ENCODE peak calls at places on chromosomes 5 and 9, in five cellular contexts. One of them, this sample, is unnamed. For H3K4me1, the result is how much of the 10 kb centered on the place peaks cover.

GRCh38 chr9:92964981-92965758 is 17.8 kb downstream of the FGD3 start:
- DNase-seq in neuronal stem cell: no peak
- DNase-seq in small intestine: peak
- DNase-seq in mesendoderm: no peak
- DNase-seq in psoas muscle: no peak
- DNase-seq in this sample: peak

GRCh38 chr5:57383093-57383861 is 99.3 kb downstream of the ACTBL2 start:
- DNase-seq in neuronal stem cell: no peak
- DNase-seq in small intestine: peak
- DNase-seq in mesendoderm: peak
- DNase-seq in psoas muscle: no peak
- DNase-seq in this sample: no peak

GRCh38 chr5:111461934-111462333 is 50.4 kb downstream of the STARD4 start:
- DNase-seq in neuronal stem cell: no peak
- DNase-seq in small intestine: no peak
- DNase-seq in mesendoderm: no peak
- DNase-seq in psoas muscle: no peak
- DNase-seq in this sample: no peak

GRCh38 chr5:177365845-177366527 is 8.3 kb downstream of the RGS14 start:
- DNase-seq in neuronal stem cell: no peak
- DNase-seq in small intestine: no peak
- DNase-seq in mesendoderm: no peak
- DNase-seq in psoas muscle: no peak
- DNase-seq in this sample: no peak

GRCh38 chr9:26670052-26670640 is 222.5 kb downstream of the CAAP1 start:
- DNase-seq in neuronal stem cell: no peak
- DNase-seq in small intestine: no peak
- DNase-seq in mesendoderm: no peak
- DNase-seq in psoas muscle: no peak
- DNase-seq in this sample: no peak

GRCh38 chr5:115580941-115581340 is 21.3 kb downstream of the TICAM2 start:
- DNase-seq in neuronal stem cell: no peak
- DNase-seq in small intestine: no peak
- DNase-seq in mesendoderm: no peak
- DNase-seq in psoas muscle: no peak
- DNase-seq in this sample: no peak

GRCh38 chr9:132881826-132882225 is 3.1 kb downstream of the SPACA9 start:
- DNase-seq in neuronal stem cell: no peak
- DNase-seq in small intestine: no peak
- DNase-seq in mesendoderm: no peak
- DNase-seq in psoas muscle: no peak
- DNase-seq in this sample: no peak

GRCh38 chr5:154740483-154740882 is 14.7 kb upstream of the LARP1 start:
- DNase-seq in neuronal stem cell: no peak
- DNase-seq in small intestine: no peak
- DNase-seq in mesendoderm: no peak
- DNase-seq in psoas muscle: peak
- DNase-seq in this sample: peak

GRCh38 chr5:93721511-93721910 is 19.9 kb downstream of the POU5F2 start:
- DNase-seq in neuronal stem cell: no peak
- DNase-seq in small intestine: peak
- DNase-seq in mesendoderm: no peak
- DNase-seq in psoas muscle: no peak
- DNase-seq in this sample: no peak

GRCh38 chr5:58394326-58394725 is 65.6 kb downstream of the PLK2 start:
- DNase-seq in neuronal stem cell: no peak
- DNase-seq in small intestine: no peak
- DNase-seq in mesendoderm: no peak
- DNase-seq in psoas muscle: no peak
- DNase-seq in this sample: no peak

GRCh38 chr9:75964431-75964830 is 74.0 kb downstream of the PCSK5 start:
- DNase-seq in neuronal stem cell: no peak
- DNase-seq in small intestine: peak
- DNase-seq in mesendoderm: peak
- DNase-seq in psoas muscle: no peak
- DNase-seq in this sample: no peak

GRCh38 chr5:132714456-132715307 is 22.7 kb downstream of the KIF3A start:
- DNase-seq in neuronal stem cell: no peak
- DNase-seq in small intestine: peak
- DNase-seq in mesendoderm: peak
- DNase-seq in psoas muscle: no peak
- DNase-seq in this sample: no peak

GRCh38 chr5:138408023-138408422 is 30.8 kb upstream of the REEP2 start:
- DNase-seq in neuronal stem cell: no peak
- DNase-seq in small intestine: peak
- DNase-seq in mesendoderm: peak
- DNase-seq in psoas muscle: no peak
- DNase-seq in this sample: no peak

GRCh38 chr9:113817171-113817570 is 58.9 kb upstream of the ZNF618 start:
- DNase-seq in neuronal stem cell: no peak
- DNase-seq in small intestine: no peak
- DNase-seq in mesendoderm: no peak
- DNase-seq in psoas muscle: no peak
- DNase-seq in this sample: no peak

GRCh38 chr5:112210430-112211005 is 208.6 kb downstream of the EPB41L4A start:
- DNase-seq in neuronal stem cell: peak
- DNase-seq in small intestine: peak
- DNase-seq in mesendoderm: peak
- DNase-seq in psoas muscle: no peak
- DNase-seq in this sample: no peak

GRCh38 chr9:89890326-89890980 is 285.6 kb downstream of the GADD45G start:
- DNase-seq in neuronal stem cell: no peak
- DNase-seq in small intestine: no peak
- DNase-seq in mesendoderm: no peak
- DNase-seq in psoas muscle: no peak
- DNase-seq in this sample: no peak

GRCh38 chr9:124769451-124770358 is 1.4 kb downstream of the NR6A1 start:
- DNase-seq in neuronal stem cell: no peak
- DNase-seq in small intestine: peak
- DNase-seq in mesendoderm: no peak
- DNase-seq in psoas muscle: no peak
- DNase-seq in this sample: no peak

GRCh38 chr9:4837126-4837767 is 44.5 kb downstream of the RCL1 start:
- DNase-seq in neuronal stem cell: no peak
- DNase-seq in small intestine: no peak
- DNase-seq in mesendoderm: no peak
- DNase-seq in psoas muscle: no peak
- DNase-seq in this sample: no peak

GRCh38 chr9:19232830-19233194 is 2.3 kb downstream of the DENND4C start:
- DNase-seq in neuronal stem cell: no peak
- DNase-seq in small intestine: peak
- DNase-seq in mesendoderm: no peak
- DNase-seq in psoas muscle: no peak
- DNase-seq in this sample: no peak

GRCh38 chr9:114472765-114473446 is 32.4 kb downstream of the WHRN start:
- DNase-seq in neuronal stem cell: no peak
- DNase-seq in small intestine: no peak
- DNase-seq in mesendoderm: no peak
- DNase-seq in psoas muscle: no peak
- DNase-seq in this sample: no peak

GRCh38 chr5:56350595-56351170 is 117.6 kb upstream of the ANKRD55 start:
- DNase-seq in neuronal stem cell: no peak
- DNase-seq in small intestine: peak
- DNase-seq in mesendoderm: peak
- DNase-seq in psoas muscle: peak
- DNase-seq in this sample: peak

GRCh38 chr5:33379757-33380156 is 61.0 kb upstream of the TARS1 start:
- DNase-seq in neuronal stem cell: peak
- DNase-seq in small intestine: no peak
- DNase-seq in mesendoderm: peak
- DNase-seq in psoas muscle: no peak
- DNase-seq in this sample: no peak

GRCh38 chr9:93017621-93018020 is 40.9 kb upstream of the SUSD3 start:
- DNase-seq in neuronal stem cell: no peak
- DNase-seq in small intestine: no peak
- DNase-seq in mesendoderm: no peak
- DNase-seq in psoas muscle: no peak
- DNase-seq in this sample: no peak

GRCh38 chr9:92650839-92651621 is 18.9 kb downstream of the IPPK start:
- DNase-seq in neuronal stem cell: no peak
- DNase-seq in small intestine: no peak
- DNase-seq in mesendoderm: peak
- DNase-seq in psoas muscle: no peak
- DNase-seq in this sample: peak

GRCh38 chr5:410911-411517 is 32.0 kb upstream of the EXOC3 start:
- DNase-seq in neuronal stem cell: no peak
- DNase-seq in small intestine: no peak
- DNase-seq in mesendoderm: no peak
- DNase-seq in psoas muscle: no peak
- DNase-seq in this sample: no peak

GRCh38 chr5:128498844-128499455 is 39.1 kb downstream of the FBN2 start:
- DNase-seq in neuronal stem cell: no peak
- DNase-seq in small intestine: peak
- DNase-seq in mesendoderm: peak
- DNase-seq in psoas muscle: no peak
- DNase-seq in this sample: no peak

DNA sequence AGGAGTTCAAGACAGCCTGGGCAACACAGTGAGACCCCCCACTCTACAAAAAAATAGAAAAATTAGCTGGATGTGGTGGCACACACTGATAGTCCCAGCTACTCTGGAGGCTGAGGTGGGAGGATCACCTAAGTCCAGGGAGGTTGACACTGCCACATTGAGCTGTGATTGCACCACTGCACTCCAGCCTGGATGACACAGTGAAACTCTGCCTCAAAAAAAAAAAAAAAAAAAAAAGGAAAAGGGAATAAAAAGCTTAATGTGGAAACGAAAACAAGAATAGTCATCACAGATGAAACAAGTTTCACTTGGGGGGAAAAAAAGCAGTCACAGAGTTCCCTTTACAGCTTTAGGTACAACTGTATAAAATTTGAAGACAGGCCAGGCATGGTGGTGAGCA is 84.2 kb downstream of the FNBP1 start:
- DNase-seq in neuronal stem cell: no peak
- DNase-seq in small intestine: no peak
- DNase-seq in mesendoderm: no peak
- DNase-seq in psoas muscle: no peak
- DNase-seq in this sample: no peak
- H3K27ac ChIP-seq in neuronal stem cell: no peak
- H3K27ac ChIP-seq in small intestine: peak
- H3K27ac ChIP-seq in mesendoderm: no peak
- H3K27ac ChIP-seq in psoas muscle: no peak
- H3K27ac ChIP-seq in this sample: no peak

DNA sequence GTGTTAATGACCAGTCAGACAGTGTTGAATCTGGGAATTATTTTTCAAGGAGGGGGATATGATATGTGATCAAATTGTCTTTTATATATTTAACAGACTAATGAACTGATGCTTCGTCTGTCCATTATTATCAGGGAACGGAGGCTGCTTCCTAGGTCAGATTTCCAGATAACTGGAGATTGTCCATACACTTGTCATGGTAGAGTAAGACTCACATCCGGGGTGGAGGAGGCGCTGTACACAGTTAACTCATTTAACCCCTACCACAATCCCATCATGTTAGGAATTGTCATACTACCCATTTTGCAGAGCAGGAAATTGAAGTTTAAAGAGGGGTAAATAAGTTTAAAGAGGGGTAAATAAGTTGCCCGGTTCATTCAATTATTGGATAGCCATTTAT is 55.9 kb downstream of the ARHGAP26 start:
- DNase-seq in neuronal stem cell: no peak
- DNase-seq in small intestine: no peak
- DNase-seq in mesendoderm: no peak
- DNase-seq in psoas muscle: no peak
- DNase-seq in this sample: no peak
- H3K4me1 ChIP-seq in neuronal stem cell: under half
- H3K4me1 ChIP-seq in small intestine: under half
- H3K4me1 ChIP-seq in mesendoderm: under half
- H3K4me1 ChIP-seq in psoas muscle: under half
- H3K4me1 ChIP-seq in this sample: half or more

GRCh38 chr5:150779397-150780179 is 1.0 kb downstream of the SMIM3 start:
- DNase-seq in neuronal stem cell: no peak
- DNase-seq in small intestine: no peak
- DNase-seq in mesendoderm: no peak
- DNase-seq in psoas muscle: no peak
- DNase-seq in this sample: no peak
- H3K27ac ChIP-seq in neuronal stem cell: no peak
- H3K27ac ChIP-seq in small intestine: peak
- H3K27ac ChIP-seq in mesendoderm: no peak
- H3K27ac ChIP-seq in psoas muscle: peak
- H3K27ac ChIP-seq in this sample: peak

GRCh38 chr5:82417776-82418607 is 139.8 kb upstream of the RPS23 start:
- DNase-seq in neuronal stem cell: no peak
- DNase-seq in small intestine: peak
- DNase-seq in mesendoderm: no peak
- DNase-seq in psoas muscle: no peak
- DNase-seq in this sample: no peak
- H3K4me1 ChIP-seq in neuronal stem cell: under half
- H3K4me1 ChIP-seq in small intestine: under half
- H3K4me1 ChIP-seq in mesendoderm: under half
- H3K4me1 ChIP-seq in psoas muscle: under half
- H3K4me1 ChIP-seq in this sample: under half